ENCODE peak calls at places on chromosome 19, in six cellular contexts. U is RWPE1, S is progenitor cell of endocrine pancreas, H is activated B cell treated with CpG ODN at 0.5 μM for 24 hours, R is fibroblast of pulmonary artery, N is cardiac muscle cell. F is an unnamed sample.

GRCh38 chr19:13841339-13842293 is 35.3 kb upstream of the NANOS3 start:
- DNase-seq in U (no peak), S (no peak), H (peak), R (no peak), N (peak), F (peak)

GRCh38 chr19:52343548-52343947 is 7.5 kb downstream of the ZNF610 start:
- DNase-seq in U (no peak), S (peak), H (no peak), R (peak), N (peak), F (peak)

GRCh38 chr19:55369651-55370304 is 485 bp downstream of the IL11 start:
- DNase-seq in U (peak), S (no peak), H (no peak), R (peak), N (peak), F (no peak)

GRCh38 chr19:30696514-30696913 is 324.3 kb downstream of the ZNF536 start:
- DNase-seq in U (no peak), S (peak), H (no peak), R (no peak), N (peak), F (no peak)

GRCh38 chr19:13091400-13092161 is 11.1 kb downstream of the LYL1 start:
- DNase-seq in U (no peak), S (no peak), H (no peak), R (peak), N (peak), F (no peak)

GRCh38 chr19:45075215-45076028 is 856 bp downstream of the ZNF296 start:
- DNase-seq in U (peak), S (no peak), H (peak), R (no peak), N (peak), F (peak)

GRCh38 chr19:50639121-50640112 is at the start of gene SYT3:
- DNase-seq in U (peak), S (peak), H (peak), R (peak), N (peak), F (no peak)

GRCh38 chr19:11530432-11530831 is 1.5 kb upstream of the ECSIT start:
- DNase-seq in U (peak), S (no peak), H (no peak), R (peak), N (peak), F (no peak)

GRCh38 chr19:43596842-43597461 is 557 bp downstream of the ZNF576 start:
- DNase-seq in U (no peak), S (no peak), H (no peak), R (no peak), N (no peak), F (no peak)

GRCh38 chr19:57888494-57889231 is at the start of gene ZNF814:
- DNase-seq in U (peak), S (peak), H (peak), R (peak), N (peak), F (peak)

GRCh38 chr19:16445238-16446107 is 26.3 kb downstream of the EPS15L1 start:
- DNase-seq in U (no peak), S (no peak), H (peak), R (no peak), N (no peak), F (no peak)

GRCh38 chr19:27974082-27974513 is 1238.9 kb downstream of the UQCRFS1 start:
- DNase-seq in U (no peak), S (peak), H (no peak), R (peak), N (peak), F (no peak)

GRCh38 chr19:23118400-23118799 is 1.6 kb downstream of the ZNF730 start:
- DNase-seq in U (no peak), S (no peak), H (no peak), R (no peak), N (no peak), F (no peak)

GRCh38 chr19:54517483-54517882 is 14.9 kb downstream of the LAIR2 start:
- DNase-seq in U (peak), S (no peak), H (peak), R (peak), N (peak), F (peak)

GRCh38 chr19:47723573-47723923 is 10.3 kb downstream of the EHD2 start:
- DNase-seq in U (no peak), S (no peak), H (no peak), R (peak), N (peak), F (no peak)

GRCh38 chr19:51439021-51439465 is 19.2 kb downstream of the SIGLEC8 start:
- DNase-seq in U (peak), S (no peak), H (no peak), R (peak), N (peak), F (no peak)

GRCh38 chr19:57664269-57665127 is 4.2 kb upstream of the ZSCAN4 start:
- DNase-seq in U (peak), S (peak), H (peak), R (peak), N (peak), F (no peak)

GRCh38 chr19:10748924-10749434 is 31.1 kb downstream of the DNM2 start:
- DNase-seq in U (peak), S (no peak), H (no peak), R (peak), N (peak), F (no peak)

GRCh38 chr19:43372462-43372861 is 19.0 kb downstream of the CD177 start:
- DNase-seq in U (no peak), S (no peak), H (no peak), R (no peak), N (peak), F (no peak)

GRCh38 chr19:56507446-56508281 is at the start of gene ZNF471:
- DNase-seq in U (peak), S (no peak), H (peak), R (peak), N (peak), F (peak)

GRCh38 chr19:18100710-18101109 is 3.1 kb downstream of the MAST3 start:
- DNase-seq in U (no peak), S (no peak), H (no peak), R (no peak), N (no peak), F (no peak)

DNA sequence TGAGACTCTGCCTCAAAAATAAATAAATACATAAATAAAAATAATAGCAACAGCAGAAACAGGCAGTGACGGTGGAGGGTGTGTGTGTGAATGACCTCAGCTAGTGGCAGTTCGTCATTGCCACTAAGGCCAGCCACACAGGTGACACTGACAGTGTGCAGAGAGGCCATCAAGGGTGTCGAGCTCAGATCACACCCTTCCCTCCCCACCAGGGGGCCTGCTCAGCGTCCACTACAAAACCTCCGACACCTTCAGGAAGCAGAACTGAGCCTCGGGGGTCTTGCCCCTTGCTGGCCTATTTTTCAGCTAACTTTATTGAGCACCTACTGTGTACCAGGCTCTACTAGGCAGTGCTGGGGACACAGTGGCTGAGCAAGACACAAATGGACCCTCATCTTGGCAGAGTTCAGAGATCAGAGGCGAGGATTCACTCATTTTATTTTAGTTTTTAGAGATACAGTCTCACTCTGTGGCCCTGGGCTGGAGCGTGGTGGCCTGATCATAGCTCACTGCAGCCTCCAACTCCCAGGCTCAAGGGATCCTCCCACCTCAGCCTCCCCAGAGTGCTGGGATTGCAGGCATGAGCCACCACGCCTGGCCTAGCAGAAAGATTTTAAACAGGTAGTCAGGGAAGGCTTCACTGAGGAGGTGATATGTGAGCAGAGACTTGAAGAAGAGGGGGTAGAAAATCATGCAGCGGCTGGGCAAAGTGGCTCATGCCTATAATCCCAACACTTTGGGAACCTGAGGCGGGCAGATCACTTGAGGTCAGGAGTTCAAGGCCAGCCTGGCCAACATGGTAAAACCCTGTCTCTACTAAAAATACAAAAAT is 30.3 kb upstream of the SEMA6B start:
- DNase-seq in U (no peak), S (no peak), H (no peak), R (no peak), N (no peak), F (no peak)
- TF ChIP-seq CTCF in U (no peak), S (peak), H (no peak), R (peak), N (peak), F (no peak)

GRCh38 chr19:7419777-7420439 is 68.9 kb downstream of the PEX11G start:
- DNase-seq in U (no peak), S (no peak), H (no peak), R (no peak), N (no peak), F (no peak)
- TF ChIP-seq CTCF in U (no peak), S (no peak), H (no peak), R (no peak), N (no peak), F (no peak)

GRCh38 chr19:19263886-19264487 is 9.1 kb downstream of the TM6SF2 start:
- DNase-seq in U (no peak), S (no peak), H (no peak), R (no peak), N (no peak), F (no peak)

GRCh38 chr19:19261350-19262189 is 11.5 kb downstream of the TM6SF2 start:
- DNase-seq in U (no peak), S (no peak), H (peak), R (no peak), N (no peak), F (no peak)

GRCh38 chr19:19260417-19260816 is 12.7 kb downstream of the TM6SF2 start:
- DNase-seq in U (no peak), S (no peak), H (no peak), R (no peak), N (no peak), F (no peak)

GRCh38 chr19:19260842-19261241 is 12.3 kb downstream of the TM6SF2 start:
- DNase-seq in U (no peak), S (no peak), H (no peak), R (no peak), N (no peak), F (no peak)

DNA sequence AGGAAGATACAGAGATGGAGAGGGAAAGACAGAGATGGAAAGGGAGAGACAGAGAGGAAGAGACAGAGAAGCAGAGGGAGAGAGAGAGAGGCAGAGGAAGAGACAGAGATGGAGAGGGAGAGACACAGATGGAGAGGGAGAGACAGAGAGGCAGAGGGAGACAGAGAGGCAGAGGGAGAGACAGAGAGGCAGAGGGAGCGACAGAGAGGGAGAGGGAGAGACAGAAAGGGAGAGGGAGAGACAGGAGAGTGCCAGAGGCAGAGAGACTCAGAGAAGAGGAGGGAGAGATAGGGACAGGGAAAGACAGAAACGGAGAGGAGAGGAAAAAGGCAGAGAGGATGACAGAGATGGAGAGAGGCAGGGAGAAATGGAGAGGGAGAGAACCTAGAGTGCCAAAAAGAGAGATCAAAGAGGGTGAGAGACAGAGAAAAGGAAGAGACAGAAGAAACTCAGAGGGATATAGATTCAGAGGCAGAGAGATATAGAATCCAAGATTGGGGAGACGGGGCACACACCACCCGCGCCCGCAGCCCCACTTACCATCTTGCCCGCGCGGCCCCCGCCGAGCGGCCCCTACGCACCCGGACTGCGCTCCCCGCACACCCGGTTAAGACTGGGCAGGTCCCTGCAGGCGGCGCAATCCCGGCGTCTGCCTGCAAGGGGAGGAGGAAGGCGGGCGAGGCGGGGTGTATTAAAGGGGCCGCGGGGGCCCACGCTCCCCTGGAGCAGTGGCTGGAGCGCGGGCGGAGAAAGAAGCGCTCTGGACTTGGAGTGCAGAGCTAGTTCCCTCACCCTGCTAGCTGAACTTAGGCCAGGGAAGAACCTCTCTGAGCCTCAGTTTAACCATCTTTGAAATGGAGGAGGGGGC is 10.7 kb downstream of the TM6SF2 start:
- DNase-seq in U (no peak), S (no peak), H (no peak), R (no peak), N (no peak), F (no peak)
- TF ChIP-seq CTCF in U (no peak), S (peak), H (no peak), R (no peak), N (no peak), F (no peak)

DNA sequence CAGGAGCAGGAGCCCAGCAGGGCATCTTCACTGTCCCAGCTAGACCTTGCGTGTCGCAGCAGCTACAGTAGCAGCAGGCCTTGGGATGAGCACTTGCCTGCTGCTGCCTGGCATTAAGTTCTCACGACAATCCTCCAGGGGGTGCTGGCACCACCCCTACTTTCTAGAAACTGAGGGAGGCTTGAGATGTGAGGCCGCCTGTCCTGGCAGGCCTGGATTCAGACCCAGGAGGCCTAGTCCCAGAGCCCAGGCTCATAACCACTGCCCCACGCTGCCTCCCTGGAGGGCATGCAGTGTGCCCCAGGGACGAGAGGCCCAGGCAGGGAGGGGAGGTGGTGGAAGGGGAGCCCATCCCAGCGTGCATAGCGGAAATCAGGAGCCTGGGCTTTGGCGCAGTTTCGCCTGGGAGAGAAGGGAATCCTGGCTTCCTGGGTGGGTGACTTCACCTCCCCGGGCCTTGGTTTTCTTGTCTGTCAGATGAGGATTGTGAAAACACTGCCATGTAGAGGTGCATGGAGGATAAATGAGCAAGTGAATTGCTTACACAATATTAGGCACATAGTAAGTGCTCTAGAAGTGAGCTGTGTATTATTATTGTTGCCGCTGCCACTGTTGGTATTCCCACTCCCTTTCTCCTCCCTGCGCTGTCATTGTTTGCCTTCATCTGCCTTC is 26.1 kb downstream of the PPP5C start:
- DNase-seq in U (peak), S (no peak), H (no peak), R (peak), N (peak), F (no peak)
- TF ChIP-seq CTCF in U (peak), S (peak), H (no peak), R (peak), N (peak), F (no peak)

DNA sequence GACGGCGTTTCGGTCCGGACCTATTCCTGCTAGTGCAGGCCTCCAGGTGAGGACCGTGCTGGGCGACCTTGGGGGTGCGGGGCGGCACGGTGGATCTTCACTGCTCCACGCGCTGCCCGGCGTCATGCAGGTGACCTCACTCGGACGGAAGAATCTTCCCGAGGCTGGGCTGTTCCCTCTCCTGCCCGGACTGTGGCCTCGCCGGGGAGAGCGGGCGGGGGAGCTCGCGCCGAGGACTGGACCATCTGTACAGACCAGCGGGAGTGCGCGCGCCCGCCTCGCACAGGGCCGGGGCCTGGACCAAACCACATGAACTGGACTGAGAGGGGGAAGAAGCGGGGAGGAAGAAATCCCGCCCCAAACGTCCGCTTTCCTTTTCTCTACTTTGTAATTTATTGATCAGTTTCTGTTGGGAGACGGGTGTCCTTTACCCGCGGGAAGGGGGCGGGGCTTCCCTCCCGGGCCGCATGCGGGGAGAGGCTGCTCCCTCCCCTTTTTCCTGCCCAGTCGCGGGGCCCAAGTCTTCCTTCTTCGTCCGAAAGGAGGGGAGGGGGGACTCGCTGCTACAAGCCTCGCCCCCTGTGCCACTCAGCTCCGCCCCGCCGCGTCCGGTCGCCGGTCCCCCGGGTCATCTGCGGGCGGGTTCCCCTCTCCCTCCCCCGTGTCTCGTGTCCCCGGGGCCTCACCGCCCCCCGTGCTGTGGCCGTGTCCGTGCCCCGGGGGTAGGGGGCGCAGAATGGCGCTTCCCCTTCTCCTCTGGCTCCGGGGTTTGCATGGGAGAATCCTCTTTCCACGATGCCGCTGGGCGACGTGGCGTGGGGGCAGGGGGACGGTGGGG is 4.9 kb downstream of the HRC start:
- DNase-seq in U (peak), S (peak), H (peak), R (peak), N (peak), F (peak)
- TF ChIP-seq CTCF in U (no peak), S (no peak), H (no peak), R (no peak), N (no peak), F (no peak)

GRCh38 chr19:49017041-49017665 is at the start of gene LHB:
- DNase-seq in U (no peak), S (no peak), H (no peak), R (no peak), N (no peak), F (no peak)

GRCh38 chr19:49020342-49020741 is 3.5 kb upstream of the LHB start:
- DNase-seq in U (no peak), S (no peak), H (no peak), R (no peak), N (no peak), F (no peak)

GRCh38 chr19:49017666-49018351 is 918 bp upstream of the LHB start:
- DNase-seq in U (no peak), S (peak), H (peak), R (peak), N (peak), F (peak)

GRCh38 chr19:49020931-49021895 is 2.9 kb downstream of the CGB3 start:
- DNase-seq in U (no peak), S (no peak), H (no peak), R (no peak), N (no peak), F (no peak)

GRCh38 chr19:49019242-49019932 is 2.5 kb upstream of the LHB start:
- DNase-seq in U (peak), S (no peak), H (peak), R (no peak), N (peak), F (peak)
- TF ChIP-seq CTCF in U (peak), S (peak), H (no peak), R (peak), N (no peak), F (no peak)

DNA sequence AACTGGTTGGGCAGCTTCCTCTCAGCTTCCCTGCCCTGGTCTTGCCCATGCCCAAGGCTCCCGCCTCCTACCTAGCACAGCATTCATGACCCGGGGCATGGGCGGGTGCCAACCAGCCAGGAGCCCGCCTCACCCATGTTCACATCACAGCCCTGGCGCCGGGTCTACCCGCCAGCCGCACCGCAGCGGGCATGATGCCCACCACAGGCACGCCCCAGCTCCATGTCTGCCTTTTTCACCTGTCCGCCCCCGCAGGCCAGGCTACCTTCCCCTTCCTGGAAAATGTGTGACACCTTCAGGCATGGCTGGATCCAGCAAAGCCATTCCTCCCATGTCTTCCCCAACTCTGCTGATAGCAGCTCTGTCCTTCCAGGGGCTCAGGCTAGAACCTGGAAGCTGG is 42.1 kb downstream of the PTPRS start:
- DNase-seq in U (peak), S (no peak), H (no peak), R (no peak), N (no peak), F (no peak)
- TF ChIP-seq CTCF in U (no peak), S (no peak), H (no peak), R (no peak), N (no peak), F (no peak)

DNA sequence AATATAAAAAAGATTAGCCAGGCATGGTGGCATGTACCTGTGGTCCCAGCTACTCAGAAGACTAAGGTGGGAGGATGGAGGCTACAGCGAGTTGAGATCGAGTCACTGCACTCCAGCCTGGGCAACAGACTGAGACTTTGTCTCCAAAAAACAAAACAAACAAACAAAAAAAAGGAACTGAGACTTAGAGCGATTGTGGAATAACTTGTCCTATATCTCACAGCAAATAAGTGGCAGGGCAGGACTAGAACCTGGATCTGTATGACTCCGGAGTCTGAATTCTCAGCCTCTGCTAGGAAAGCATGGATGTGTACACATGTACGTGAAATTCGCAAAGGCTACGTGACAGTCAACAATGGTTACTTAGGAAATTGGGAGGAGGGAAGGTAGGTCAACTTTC is 20.1 kb downstream of the KRTDAP start:
- DNase-seq in U (no peak), S (no peak), H (no peak), R (no peak), N (no peak), F (no peak)
- TF ChIP-seq CTCF in U (no peak), S (no peak), H (no peak), R (no peak), N (no peak), F (no peak)

GRCh38 chr19:656751-657559 is 6.1 kb downstream of the RNF126 start:
- DNase-seq in U (no peak), S (no peak), H (no peak), R (no peak), N (no peak), F (no peak)
- TF ChIP-seq CTCF in U (no peak), S (no peak), H (no peak), R (no peak), N (no peak), F (no peak)